ENCODE peak calls at places on chromosomes 13 and 19, in four cellular contexts. X is coronary artery, S is progenitor cell of endocrine pancreas, M is SK-N-SH. U is an unnamed sample.

GRCh38 chr19:1855828-1856255 is 7.5 kb downstream of the KLF16 start:
- DNase-seq in X (no peak), S (no peak), M (no peak), U (no peak)

GRCh38 chr13:92838786-92839185 is 387.8 kb upstream of the GPC6 start:
- DNase-seq in X (no peak), S (no peak), M (no peak), U (no peak)

GRCh38 chr13:106498571-106498970 is 36.9 kb downstream of the EFNB2 start:
- DNase-seq in X (no peak), S (no peak), M (no peak), U (no peak)

GRCh38 chr13:77859450-77859849 is 59.2 kb downstream of the EDNRB start:
- DNase-seq in X (no peak), S (no peak), M (no peak), U (no peak)

GRCh38 chr13:106561551-106562170 is 6.3 kb downstream of the ARGLU1 start:
- DNase-seq in X (no peak), S (no peak), M (no peak), U (peak)

GRCh38 chr13:21326155-21327030 is 132.7 kb downstream of the ZDHHC20 start:
- DNase-seq in X (no peak), S (no peak), M (peak), U (no peak)

GRCh38 chr13:40377783-40378182 is 288.7 kb downstream of the FOXO1 start:
- DNase-seq in X (no peak), S (no peak), M (no peak), U (no peak)

GRCh38 chr13:64718116-64718515 is 2512.0 kb downstream of the PCDH9 start:
- DNase-seq in X (no peak), S (no peak), M (no peak), U (no peak)

GRCh38 chr13:46183018-46183940 is 1.3 kb upstream of the LCP1 start:
- DNase-seq in X (no peak), S (no peak), M (no peak), U (no peak)

GRCh38 chr19:48419158-48419920 is 25.9 kb downstream of the GRIN2D start:
- DNase-seq in X (no peak), S (no peak), M (peak), U (peak)

GRCh38 chr19:3073931-3074595 is 11.8 kb upstream of the TLE5 start:
- DNase-seq in X (peak), S (no peak), M (peak), U (no peak)

GRCh38 chr19:58479303-58479702 is 3.2 kb downstream of the ZNF446 start:
- DNase-seq in X (no peak), S (no peak), M (no peak), U (no peak)

GRCh38 chr19:2010135-2010668 is 5.3 kb downstream of the BTBD2 start:
- DNase-seq in X (no peak), S (no peak), M (peak), U (no peak)

GRCh38 chr13:48069573-48069972 is 25.3 kb downstream of the MED4 start:
- DNase-seq in X (no peak), S (no peak), M (no peak), U (no peak)

GRCh38 chr13:92657565-92657964 is 569.0 kb upstream of the GPC6 start:
- DNase-seq in X (no peak), S (no peak), M (no peak), U (no peak)

DNA sequence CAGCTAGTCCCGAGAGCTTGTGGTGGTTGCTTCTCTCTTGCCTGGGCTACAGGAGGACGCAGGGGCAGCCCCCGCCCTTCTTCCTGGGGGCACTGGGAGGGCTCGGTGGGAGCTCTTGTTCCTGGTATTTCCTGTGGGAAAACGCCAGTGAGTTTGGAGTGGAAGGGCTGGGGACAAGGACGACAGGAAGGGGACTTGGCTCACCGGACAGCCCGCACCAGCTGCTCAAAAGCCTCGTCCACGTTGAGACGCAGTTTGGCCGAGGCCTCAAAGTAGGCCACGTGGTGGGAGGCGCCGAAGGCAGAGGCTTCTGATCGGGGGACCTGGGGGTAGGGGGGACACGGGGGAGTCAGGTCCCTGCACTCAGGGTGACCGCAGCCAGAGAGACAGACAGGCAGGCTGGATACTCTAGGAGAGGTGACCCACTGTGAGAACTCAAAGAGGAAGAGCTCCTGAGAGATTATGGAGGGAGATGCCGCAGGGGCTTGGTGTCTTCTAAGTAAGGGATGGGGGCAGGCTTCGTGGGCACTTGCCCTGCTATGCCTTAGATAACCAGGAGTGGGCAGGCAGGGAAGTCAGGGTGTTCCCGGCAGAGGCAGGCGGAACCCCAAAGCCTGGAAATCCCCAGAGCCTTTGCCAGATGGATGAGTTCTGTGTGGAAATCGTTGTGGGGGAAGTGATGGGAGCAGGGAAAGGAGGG is 4.3 kb downstream of the RRAS start:
- DNase-seq in X (no peak), S (no peak), M (no peak), U (no peak)
- TF ChIP-seq CTCF in X (no peak), S (no peak), M (no peak), U (no peak)

GRCh38 chr13:36753176-36753575 is 65.8 kb upstream of the RFXAP start:
- DNase-seq in X (no peak), S (no peak), M (no peak), U (no peak)

GRCh38 chr13:36750946-36751345 is 68.1 kb upstream of the RFXAP start:
- DNase-seq in X (no peak), S (no peak), M (no peak), U (no peak)

GRCh38 chr13:36750046-36750445 is 69.0 kb upstream of the RFXAP start:
- DNase-seq in X (no peak), S (no peak), M (no peak), U (no peak)

GRCh38 chr13:36750461-36750860 is 68.6 kb upstream of the RFXAP start:
- DNase-seq in X (no peak), S (no peak), M (no peak), U (no peak)

GRCh38 chr13:36752673-36753072 is 66.3 kb upstream of the RFXAP start:
- DNase-seq in X (no peak), S (no peak), M (no peak), U (no peak)
- TF ChIP-seq CTCF in X (no peak), S (no peak), M (no peak), U (no peak)

GRCh38 chr13:51257187-51257586 is 35.0 kb downstream of the FAM124A start:
- DNase-seq in X (no peak), S (no peak), M (no peak), U (no peak)
- TF ChIP-seq CTCF in X (no peak), S (no peak), M (no peak), U (no peak)

DNA sequence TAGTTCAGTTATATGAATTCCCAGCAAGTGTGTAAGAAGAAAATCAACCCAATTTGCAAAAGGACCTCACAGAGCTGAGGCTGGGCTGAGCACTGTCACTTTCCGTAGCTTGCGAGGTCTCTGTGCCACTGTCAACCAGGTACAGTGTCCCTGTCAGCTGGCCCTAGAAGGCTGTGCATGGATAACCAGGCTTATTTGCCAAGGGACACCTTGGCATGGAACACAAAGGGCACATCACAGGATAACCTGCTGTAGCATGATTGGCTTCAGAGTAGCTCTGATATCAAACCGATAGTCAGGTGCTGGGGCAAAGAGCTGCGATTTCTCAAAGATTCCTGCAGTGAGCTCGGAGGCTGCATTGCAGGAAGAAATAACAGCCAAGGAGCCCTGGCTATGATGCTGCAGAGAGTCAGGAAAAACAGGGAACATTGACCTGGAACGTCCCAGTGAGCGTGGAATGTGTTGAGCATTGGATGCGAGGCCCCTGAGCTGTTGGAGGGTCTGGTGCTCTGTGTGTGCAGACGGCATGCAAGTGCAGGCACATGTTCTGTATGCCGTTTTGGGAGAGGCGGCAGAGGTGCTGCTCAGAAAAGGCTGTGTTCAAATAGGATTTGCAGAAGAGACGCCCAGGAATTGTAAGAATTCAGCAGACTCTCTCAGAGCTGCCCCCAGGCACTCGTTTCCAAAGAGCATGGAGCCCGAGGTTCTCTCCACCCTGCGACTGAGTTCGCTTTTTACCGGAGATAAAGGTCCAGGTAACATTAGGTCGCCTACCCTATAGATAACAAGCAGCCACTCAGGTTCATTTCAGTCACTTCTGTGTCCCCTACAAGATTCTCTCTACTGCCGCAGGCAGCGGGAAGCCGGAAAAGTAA is 213.5 kb upstream of the IRS2 start:
- DNase-seq in X (no peak), S (no peak), M (no peak), U (no peak)
- TF ChIP-seq CTCF in X (no peak), S (no peak), M (no peak), U (no peak)

DNA sequence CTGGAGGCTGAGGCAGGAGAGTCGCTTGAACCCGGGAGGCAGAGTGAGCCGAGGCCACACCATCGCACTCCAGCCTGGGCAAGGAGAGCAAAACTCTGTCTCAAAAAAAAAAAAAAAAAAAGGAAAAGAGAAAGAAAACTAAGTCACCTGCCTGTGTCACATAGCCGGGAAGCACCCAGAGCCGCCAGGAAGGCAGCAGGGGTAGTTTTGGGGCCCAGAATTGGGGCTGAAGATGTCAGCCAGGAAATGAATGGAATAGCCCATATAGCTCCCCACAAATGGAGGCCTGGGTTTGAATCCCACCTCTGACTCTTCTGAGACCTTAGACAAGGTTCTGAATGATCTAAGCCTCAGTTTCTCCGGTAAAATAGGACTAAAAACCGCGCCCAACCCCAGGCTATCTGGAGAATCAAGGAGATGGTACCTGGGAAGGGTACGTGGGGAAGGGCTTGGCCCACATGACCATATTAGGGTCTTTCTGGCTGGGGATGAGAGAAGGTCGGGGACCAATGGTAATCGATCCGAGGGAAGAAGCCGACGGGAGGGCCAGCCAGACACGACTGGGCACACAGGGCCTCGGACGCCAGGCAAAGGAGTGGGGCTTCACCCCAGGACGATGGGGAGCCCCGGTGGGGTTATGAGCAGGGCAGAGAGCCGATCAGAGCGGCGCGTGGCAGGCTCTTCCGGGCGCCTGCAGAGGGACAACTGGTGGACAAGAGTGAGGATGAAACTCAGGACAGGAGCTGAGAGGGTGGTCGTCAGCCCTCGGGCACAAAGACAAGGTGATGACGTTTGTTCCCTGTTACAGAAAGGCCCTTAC is 14.4 kb downstream of the CCDC124 start:
- DNase-seq in X (peak), S (no peak), M (no peak), U (no peak)
- TF ChIP-seq CTCF in X (no peak), S (no peak), M (no peak), U (no peak)

U was measured in activated B cell treated with CpG ODN at 0.5 μM for 24 hours.